ENCODE peak calls at places on chromosomes 12 and 14, in four cellular contexts. E is transverse colon, N is stomach, J is HCT116. X is an unnamed sample.

GRCh38 chr12:15278816-15279658 is 43.3 kb upstream of the PTPRO start:
- DNase-seq in J (no peak), E (peak; percentile 46), N (peak; percentile 94), X (peak; percentile 83)

GRCh38 chr14:68042591-68043210 is 223.1 kb downstream of the RAD51B start:
- DNase-seq in E (no peak), N (no peak), J (no peak), X (peak; percentile 50)

GRCh38 chr12:29783773-29784666 is at the start of gene TMTC1:
- DNase-seq in N (peak; percentile 51), E (peak; percentile 45), J (no peak), X (peak; percentile 64)

GRCh38 chr12:4118601-4119156 is 154.9 kb upstream of the CCND2 start:
- DNase-seq in J (no peak), E (no peak), N (no peak), X (no peak)

GRCh38 chr14:53193193-53193592 is 40.1 kb upstream of the DDHD1 start:
- DNase-seq in J (no peak), E (no peak), N (no peak), X (no peak)

GRCh38 chr14:85415015-85415712 is 114.8 kb upstream of the FLRT2 start:
- DNase-seq in E (no peak), N (no peak), J (no peak), X (peak; percentile 85)

GRCh38 chr12:561116-561705 is 101.5 kb downstream of the B4GALNT3 start:
- DNase-seq in J (no peak), E (no peak), N (no peak), X (no peak)

GRCh38 chr12:68481181-68481941 is 129.3 kb upstream of the RAP1B start:
- DNase-seq in J (no peak), N (no peak), E (no peak), X (no peak)

GRCh38 chr12:32369202-32369601 is 30.2 kb upstream of the FGD4 start:
- DNase-seq in E (no peak), N (no peak), J (no peak), X (no peak)

GRCh38 chr12:121811434-121812319 is 7.9 kb downstream of the SETD1B start:
- DNase-seq in N (peak; percentile 77), E (peak; percentile 77), J (no peak), X (peak; percentile 59)

GRCh38 chr14:105155071-105155651 is 13.4 kb downstream of the JAG2 start:
- DNase-seq in N (no peak), E (no peak), J (no peak), X (no peak)

GRCh38 chr14:103124501-103125001 is 1.3 kb downstream of the TNFAIP2 start:
- DNase-seq in J (no peak), E (no peak), N (no peak), X (no peak)

GRCh38 chr14:26255213-26255612 is 342.6 kb downstream of the NOVA1 start:
- DNase-seq in J (no peak), E (no peak), N (no peak), X (no peak)

GRCh38 chr14:64692597-64693350 is 11.4 kb upstream of the PLEKHG3 start:
- DNase-seq in N (peak; percentile 33), J (no peak), E (peak; percentile 68), X (no peak)

GRCh38 chr14:68408680-68409079 is 384.2 kb downstream of the ZFP36L1 start:
- DNase-seq in E (no peak), J (no peak), N (no peak), X (no peak)

GRCh38 chr12:45907955-45908354 is 82.4 kb downstream of the SCAF11 start:
- DNase-seq in J (no peak), N (no peak), E (no peak), X (no peak)

GRCh38 chr12:27592548-27592947 is 68.5 kb downstream of the PPFIBP1 start:
- DNase-seq in J (no peak), N (peak; percentile 40), E (no peak), X (peak; percentile 70)

GRCh38 chr14:100486025-100486828 is 101.0 kb downstream of the BEGAIN start:
- DNase-seq in J (no peak), E (peak; percentile 34), N (peak; percentile 45), X (no peak)

GRCh38 chr12:62468935-62469334 is 2.3 kb downstream of the MON2 start:
- DNase-seq in N (no peak), J (no peak), E (no peak), X (no peak)

GRCh38 chr12:122471324-122472226 is 29.2 kb downstream of the ZCCHC8 start:
- DNase-seq in E (no peak), N (peak; percentile 22), J (peak; percentile 42), X (peak; percentile 16)

GRCh38 chr12:51406299-51406698 is 15.1 kb upstream of the GALNT6 start:
- DNase-seq in E (no peak), N (peak; percentile 43), J (no peak), X (no peak)

GRCh38 chr12:87782838-87783237 is 246.4 kb downstream of the C12orf50 start:
- DNase-seq in E (no peak), N (no peak), J (no peak), X (no peak)

GRCh38 chr12:46804054-46804453 is 21.7 kb downstream of the SLC38A4 start:
- DNase-seq in N (no peak), E (no peak), J (no peak), X (no peak)

GRCh38 chr14:89921896-89922548 is 32.5 kb downstream of the EFCAB11 start:
- DNase-seq in E (no peak), J (no peak), N (no peak), X (no peak)

GRCh38 chr12:85310025-85310424 is 30.0 kb downstream of the ALX1 start:
- DNase-seq in N (no peak), J (no peak), E (no peak), X (no peak)

GRCh38 chr14:101962503-101962874 is 1.9 kb upstream of the DYNC1H1 start:
- DNase-seq in N (peak; percentile 74), E (peak; percentile 64), J (peak; percentile 21), X (no peak)

GRCh38 chr14:61256826-61257468 is 24.2 kb downstream of the TMEM30B start:
- DNase-seq in E (no peak), N (no peak), J (no peak), X (no peak)

GRCh38 chr14:77707355-77707723 is 484 bp downstream of the ALKBH1 start:
- DNase-seq in N (no peak), E (peak; percentile 54), J (no peak), X (peak; percentile 36)

GRCh38 chr14:30291216-30291615 is 267.7 kb upstream of the G2E3 start:
- DNase-seq in N (no peak), J (no peak), E (no peak), X (no peak)

GRCh38 chr12:75814856-75815754 is 216.5 kb downstream of the PHLDA1 start:
- DNase-seq in J (no peak), E (no peak), N (no peak), X (no peak)

GRCh38 chr14:79254069-79254775 is 957.1 kb downstream of the DIO2 start:
- DNase-seq in E (no peak), J (no peak), N (no peak), X (no peak)

GRCh38 chr12:4809013-4809448 is 88.8 kb downstream of the GALNT8 start:
- DNase-seq in N (no peak), J (no peak), E (no peak), X (no peak)

GRCh38 chr12:110689002-110689600 is at the start of gene HVCN1:
- DNase-seq in J (no peak), E (peak; percentile 60), N (peak; percentile 55), X (peak; percentile 39)

GRCh38 chr12:110689601-110690430 is 901 bp upstream of the HVCN1 start:
- DNase-seq in E (peak; percentile 51), N (peak; percentile 39), J (no peak), X (no peak)

GRCh38 chr12:110688446-110689001 is 391 bp downstream of the HVCN1 start:
- DNase-seq in J (no peak), N (no peak), E (no peak), X (no peak)

GRCh38 chr12:110686294-110686903 is 2.5 kb downstream of the HVCN1 start:
- DNase-seq in E (no peak), J (no peak), N (no peak), X (no peak)

GRCh38 chr12:110687770-110688169 is 1.1 kb downstream of the HVCN1 start:
- DNase-seq in N (no peak), E (no peak), J (no peak), X (no peak)
- TF ChIP-seq POLR2A in N (no peak), E (no peak), J (no peak), X (no peak)

DNA sequence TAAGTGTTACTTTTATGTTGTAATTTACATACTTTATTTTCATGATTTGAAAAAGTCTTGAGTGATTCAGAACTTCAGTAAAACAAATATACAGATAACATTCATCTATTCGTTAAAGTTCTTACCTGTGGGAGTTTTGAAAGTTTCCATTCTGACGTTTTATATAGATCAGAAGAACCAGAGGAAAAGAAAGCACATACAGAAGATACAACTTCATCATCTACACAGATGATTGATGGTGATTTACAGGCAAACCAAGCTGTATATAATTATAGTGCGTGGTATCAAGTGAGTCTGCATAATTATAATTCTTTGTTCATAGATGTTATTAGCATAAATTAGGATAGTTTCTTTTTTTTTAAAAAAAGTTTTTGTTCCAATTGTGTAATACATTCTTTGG is 20.0 kb downstream of the FKBP3 start:
- DNase-seq in J (no peak), N (no peak), E (no peak), X (no peak)
- H3K4me1 ChIP-seq in J (no peaks in the 10 kb centered on the region), N (peaks cover 4% of the 10 kb centered on the region), E (no peaks in the 10 kb centered on the region), X (no peaks in the 10 kb centered on the region)

DNA sequence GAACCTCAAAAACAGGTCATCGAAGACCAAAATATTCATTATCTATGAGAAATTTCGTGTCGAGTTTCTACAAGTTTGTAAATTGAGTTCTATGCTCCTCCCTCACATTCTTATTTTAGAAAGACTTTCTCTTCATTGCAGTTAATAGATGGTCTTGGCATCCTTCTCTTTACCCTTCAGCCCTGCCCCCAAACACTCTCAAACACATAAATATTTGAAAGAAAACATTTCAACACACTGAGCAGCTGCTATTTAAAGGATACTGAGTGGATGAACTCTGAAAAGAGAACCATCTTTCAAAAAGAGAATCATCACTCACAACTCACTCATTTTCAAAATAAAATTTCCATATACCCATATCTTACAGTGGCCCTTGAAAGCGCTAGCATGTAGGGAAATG is 67.1 kb downstream of the NUAK1 start:
- DNase-seq in N (no peak), J (no peak), E (no peak), X (no peak)
- H3K27ac ChIP-seq in N (peak overlapping the region; percentile 50), J (no peak overlapping the region), E (peak overlapping the region; percentile 55), X (no peak overlapping the region)

GRCh38 chr14:75175677-75176141 is 703 bp downstream of the TMED10 start:
- DNase-seq in J (peak; percentile 6), N (no peak), E (no peak), X (no peak)

GRCh38 chr14:75181426-75182062 is 5.1 kb upstream of the TMED10 start:
- DNase-seq in E (no peak), J (no peak), N (no peak), X (no peak)

GRCh38 chr14:75174066-75174465 is 2.3 kb downstream of the TMED10 start:
- DNase-seq in J (no peak), N (no peak), E (no peak), X (no peak)

GRCh38 chr14:75170797-75171196 is 5.6 kb downstream of the TMED10 start:
- DNase-seq in J (no peak), N (no peak), E (no peak), X (no peak)

DNA sequence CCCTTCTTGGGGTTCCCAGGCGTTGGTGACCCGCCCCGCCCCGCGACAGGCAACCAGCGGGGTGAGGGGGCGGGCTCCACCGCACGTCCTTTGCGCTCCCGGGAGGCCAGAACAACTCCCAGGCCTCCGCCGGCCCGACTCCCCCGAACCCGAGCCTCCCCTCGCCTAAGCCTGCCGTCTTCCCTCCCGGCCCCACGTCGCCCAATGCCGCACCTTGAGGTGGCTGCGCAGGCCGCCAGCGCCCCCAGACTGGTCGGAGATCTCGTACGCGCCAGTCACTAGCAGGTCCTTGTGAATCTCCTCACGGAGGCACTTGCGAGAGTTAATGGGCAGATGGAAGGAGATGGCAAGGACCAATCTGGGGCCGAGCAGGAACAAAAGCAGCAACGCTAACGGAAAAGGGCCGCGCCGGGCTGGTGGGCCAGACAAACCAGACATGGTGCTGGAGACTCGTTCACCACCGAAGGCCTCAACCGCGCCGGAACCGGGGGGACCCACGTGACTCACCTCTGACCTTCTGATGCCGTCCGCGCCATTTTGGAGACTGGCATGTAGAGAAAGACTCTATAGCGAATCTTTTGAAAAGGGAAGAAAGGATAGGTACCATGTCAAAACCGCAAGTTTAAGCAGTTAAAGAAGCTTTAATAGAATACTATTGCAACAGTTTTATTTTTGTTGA is at the start of gene TMED10:
- DNase-seq in E (peak; percentile 93), N (peak; percentile 89), J (peak; percentile 78), X (peak; percentile 84)
- TF ChIP-seq POLR2A in E (peak; percentile 78), N (peak; percentile 58), J (peak; percentile 59), X (peak; percentile 23)

X was measured in prostate gland.